ENCODE peak calls at places on chromosomes 12 and 14, in nine cellular contexts. One of them, this sample, is unnamed. For H3K4me1, the result is how much of the 10 kb centered on the place peaks cover.

GRCh38 chr12:104282109-104282508 is 21.4 kb upstream of the EID3 start:
- DNase-seq in stomach: no peak
- DNase-seq in keratinocyte: no peak
- DNase-seq in transverse colon: no peak
- DNase-seq in pancreas: no peak
- DNase-seq in PC-3: peak
- DNase-seq in BE2C: no peak
- DNase-seq in lower lobe of right lung: no peak
- DNase-seq in heart right ventricle: no peak
- DNase-seq in this sample: no peak

GRCh38 chr12:49703647-49704137 is 3.5 kb downstream of the FMNL3 start:
- DNase-seq in stomach: no peak
- DNase-seq in keratinocyte: no peak
- DNase-seq in transverse colon: peak
- DNase-seq in pancreas: no peak
- DNase-seq in PC-3: no peak
- DNase-seq in BE2C: no peak
- DNase-seq in lower lobe of right lung: no peak
- DNase-seq in heart right ventricle: no peak
- DNase-seq in this sample: no peak

GRCh38 chr14:55976619-55977018 is 141.6 kb upstream of the PELI2 start:
- DNase-seq in stomach: no peak
- DNase-seq in keratinocyte: no peak
- DNase-seq in transverse colon: peak
- DNase-seq in pancreas: no peak
- DNase-seq in PC-3: peak
- DNase-seq in BE2C: no peak
- DNase-seq in lower lobe of right lung: no peak
- DNase-seq in heart right ventricle: no peak
- DNase-seq in this sample: no peak

GRCh38 chr14:97687944-97688625 is 890.9 kb downstream of the VRK1 start:
- DNase-seq in stomach: no peak
- DNase-seq in keratinocyte: no peak
- DNase-seq in transverse colon: no peak
- DNase-seq in pancreas: no peak
- DNase-seq in PC-3: no peak
- DNase-seq in BE2C: no peak
- DNase-seq in lower lobe of right lung: no peak
- DNase-seq in heart right ventricle: no peak
- DNase-seq in this sample: no peak

GRCh38 chr12:3534511-3534910 is 43.5 kb downstream of the PRMT8 start:
- DNase-seq in stomach: no peak
- DNase-seq in keratinocyte: no peak
- DNase-seq in transverse colon: no peak
- DNase-seq in pancreas: no peak
- DNase-seq in PC-3: no peak
- DNase-seq in BE2C: no peak
- DNase-seq in lower lobe of right lung: no peak
- DNase-seq in heart right ventricle: no peak
- DNase-seq in this sample: no peak

GRCh38 chr12:104939089-104939488 is 19.0 kb downstream of the SLC41A2 start:
- DNase-seq in stomach: no peak
- DNase-seq in keratinocyte: no peak
- DNase-seq in transverse colon: no peak
- DNase-seq in pancreas: no peak
- DNase-seq in PC-3: no peak
- DNase-seq in BE2C: no peak
- DNase-seq in lower lobe of right lung: no peak
- DNase-seq in heart right ventricle: no peak
- DNase-seq in this sample: no peak

GRCh38 chr12:116130431-116130830 is 147.1 kb downstream of the MED13L start:
- DNase-seq in stomach: no peak
- DNase-seq in keratinocyte: no peak
- DNase-seq in transverse colon: no peak
- DNase-seq in pancreas: no peak
- DNase-seq in PC-3: no peak
- DNase-seq in BE2C: no peak
- DNase-seq in lower lobe of right lung: no peak
- DNase-seq in heart right ventricle: no peak
- DNase-seq in this sample: no peak

GRCh38 chr12:25903603-25904245 is 54.8 kb upstream of the RASSF8 start:
- DNase-seq in stomach: no peak
- DNase-seq in keratinocyte: no peak
- DNase-seq in transverse colon: no peak
- DNase-seq in pancreas: no peak
- DNase-seq in PC-3: no peak
- DNase-seq in BE2C: no peak
- DNase-seq in lower lobe of right lung: no peak
- DNase-seq in heart right ventricle: no peak
- DNase-seq in this sample: no peak

GRCh38 chr14:104993306-104993705 is 7.7 kb downstream of the CLBA1 start:
- DNase-seq in stomach: no peak
- DNase-seq in keratinocyte: no peak
- DNase-seq in transverse colon: no peak
- DNase-seq in pancreas: peak
- DNase-seq in PC-3: no peak
- DNase-seq in BE2C: no peak
- DNase-seq in lower lobe of right lung: no peak
- DNase-seq in heart right ventricle: no peak
- DNase-seq in this sample: no peak

GRCh38 chr14:27484633-27485032 is 886.8 kb upstream of the NOVA1 start:
- DNase-seq in stomach: no peak
- DNase-seq in keratinocyte: no peak
- DNase-seq in transverse colon: no peak
- DNase-seq in pancreas: no peak
- DNase-seq in PC-3: no peak
- DNase-seq in BE2C: no peak
- DNase-seq in lower lobe of right lung: no peak
- DNase-seq in heart right ventricle: no peak
- DNase-seq in this sample: no peak

DNA sequence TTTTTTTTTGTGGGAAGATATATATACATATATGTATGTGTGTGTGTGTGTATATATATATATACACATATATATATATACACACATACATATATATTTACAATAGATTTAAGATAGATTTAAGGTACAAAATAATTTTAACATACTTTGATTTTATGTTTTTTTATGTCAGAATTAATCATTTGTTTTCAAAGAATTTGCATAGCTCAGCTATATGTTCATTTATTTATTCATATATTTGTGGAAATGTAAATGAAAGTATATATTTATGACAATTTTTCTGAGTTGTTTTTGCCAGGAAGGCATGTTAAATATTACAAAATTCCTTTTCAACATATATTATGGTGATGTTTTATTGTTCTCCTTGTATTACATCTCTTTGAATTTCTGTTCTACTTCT is 887.4 kb upstream of the NOVA1 start:
- DNase-seq in stomach: no peak
- DNase-seq in keratinocyte: no peak
- DNase-seq in transverse colon: no peak
- DNase-seq in pancreas: no peak
- DNase-seq in PC-3: no peak
- DNase-seq in BE2C: no peak
- DNase-seq in lower lobe of right lung: no peak
- DNase-seq in heart right ventricle: no peak
- DNase-seq in this sample: no peak
- H3K4me1 ChIP-seq in stomach: under half
- H3K4me1 ChIP-seq in keratinocyte: under half
- H3K4me1 ChIP-seq in transverse colon: under half
- H3K4me1 ChIP-seq in pancreas: under half
- H3K4me1 ChIP-seq in PC-3: under half
- H3K4me1 ChIP-seq in BE2C: under half
- H3K4me1 ChIP-seq in lower lobe of right lung: under half
- H3K4me1 ChIP-seq in heart right ventricle: under half
- H3K4me1 ChIP-seq in this sample: under half

GRCh38 chr14:93183596-93184317 is 940 bp downstream of the MOAP1 start:
- DNase-seq in stomach: no peak
- DNase-seq in keratinocyte: no peak
- DNase-seq in transverse colon: peak
- DNase-seq in pancreas: no peak
- DNase-seq in PC-3: no peak
- DNase-seq in BE2C: no peak
- DNase-seq in lower lobe of right lung: no peak
- DNase-seq in heart right ventricle: no peak
- DNase-seq in this sample: no peak

GRCh38 chr14:93186961-93187360 is 1.8 kb downstream of the LYSET start:
- DNase-seq in stomach: no peak
- DNase-seq in keratinocyte: no peak
- DNase-seq in transverse colon: no peak
- DNase-seq in pancreas: no peak
- DNase-seq in PC-3: no peak
- DNase-seq in BE2C: no peak
- DNase-seq in lower lobe of right lung: no peak
- DNase-seq in heart right ventricle: no peak
- DNase-seq in this sample: no peak

GRCh38 chr14:93185333-93185688 is 194 bp downstream of the LYSET start:
- DNase-seq in stomach: no peak
- DNase-seq in keratinocyte: no peak
- DNase-seq in transverse colon: no peak
- DNase-seq in pancreas: no peak
- DNase-seq in PC-3: peak
- DNase-seq in BE2C: no peak
- DNase-seq in lower lobe of right lung: no peak
- DNase-seq in heart right ventricle: no peak
- DNase-seq in this sample: no peak

GRCh38 chr14:93186461-93186860 is 1.3 kb downstream of the LYSET start:
- DNase-seq in stomach: no peak
- DNase-seq in keratinocyte: no peak
- DNase-seq in transverse colon: no peak
- DNase-seq in pancreas: no peak
- DNase-seq in PC-3: no peak
- DNase-seq in BE2C: no peak
- DNase-seq in lower lobe of right lung: no peak
- DNase-seq in heart right ventricle: no peak
- DNase-seq in this sample: no peak

DNA sequence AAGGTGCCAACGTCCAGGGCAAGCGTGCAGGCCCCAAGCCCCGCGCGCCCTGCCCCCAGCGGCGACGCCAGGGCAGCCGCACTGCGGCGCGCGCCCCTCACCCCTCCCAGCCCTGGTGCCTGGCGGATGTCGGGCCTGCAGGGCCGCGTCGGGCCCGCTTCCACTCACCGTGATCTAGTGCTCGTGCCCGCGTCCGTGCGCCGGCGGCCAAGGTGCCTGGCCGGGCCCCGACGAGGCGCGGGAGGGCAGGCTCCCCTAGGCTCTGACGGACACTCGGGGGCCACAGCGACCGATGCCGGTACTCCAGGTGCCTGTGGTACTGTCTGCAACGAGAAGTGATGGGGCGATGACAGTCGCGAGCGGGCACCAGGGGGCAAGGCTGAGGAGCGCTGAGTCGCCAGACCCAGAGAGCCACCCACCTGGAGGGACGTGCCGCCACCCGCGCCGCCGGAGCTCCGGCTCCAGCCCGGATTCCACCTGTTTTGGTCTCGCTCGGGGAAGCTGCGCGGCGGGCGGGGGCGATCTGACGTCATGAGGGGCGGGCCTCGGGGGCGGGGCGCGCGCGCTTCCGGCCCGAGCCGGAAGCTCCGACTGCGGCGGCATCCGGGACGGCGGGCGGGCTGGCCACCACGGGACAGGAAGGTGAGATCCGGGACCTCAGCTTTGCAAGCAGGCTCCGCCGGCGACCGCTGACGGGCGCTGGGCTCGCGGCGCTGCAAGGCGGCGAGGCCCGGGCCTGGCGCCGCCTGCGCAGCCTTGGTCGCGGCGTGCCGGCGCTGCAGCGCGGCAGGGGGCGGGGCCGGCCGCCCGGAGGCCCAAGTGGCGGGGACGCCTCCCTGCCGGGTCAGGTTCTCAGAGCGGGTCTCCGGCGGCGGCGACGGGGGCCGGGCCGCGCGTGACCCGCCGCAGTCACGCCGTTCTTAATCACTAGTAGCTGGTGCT is at the start of the genes LYSET and MOAP1:
- DNase-seq in stomach: peak
- DNase-seq in keratinocyte: no peak
- DNase-seq in transverse colon: peak
- DNase-seq in pancreas: peak
- DNase-seq in PC-3: peak
- DNase-seq in BE2C: peak
- DNase-seq in lower lobe of right lung: peak
- DNase-seq in heart right ventricle: peak
- DNase-seq in this sample: peak
- TF ChIP-seq CTCF in stomach: no peak
- TF ChIP-seq CTCF in keratinocyte: no peak
- TF ChIP-seq CTCF in transverse colon: no peak
- TF ChIP-seq CTCF in pancreas: no peak
- TF ChIP-seq CTCF in PC-3: no peak
- TF ChIP-seq CTCF in BE2C: peak
- TF ChIP-seq CTCF in lower lobe of right lung: peak
- TF ChIP-seq CTCF in heart right ventricle: no peak
- TF ChIP-seq CTCF in this sample: no peak

GRCh38 chr14:34461334-34462131 is 507 bp downstream of the SPTSSA start:
- DNase-seq in stomach: peak
- DNase-seq in keratinocyte: no peak
- DNase-seq in transverse colon: peak
- DNase-seq in pancreas: peak
- DNase-seq in PC-3: peak
- DNase-seq in BE2C: peak
- DNase-seq in lower lobe of right lung: peak
- DNase-seq in heart right ventricle: peak
- DNase-seq in this sample: peak
- H3K4me1 ChIP-seq in stomach: under half
- H3K4me1 ChIP-seq in keratinocyte: under half
- H3K4me1 ChIP-seq in transverse colon: under half
- H3K4me1 ChIP-seq in pancreas: under half
- H3K4me1 ChIP-seq in PC-3: under half
- H3K4me1 ChIP-seq in BE2C: under half
- H3K4me1 ChIP-seq in lower lobe of right lung: under half
- H3K4me1 ChIP-seq in heart right ventricle: under half
- H3K4me1 ChIP-seq in this sample: under half

GRCh38 chr14:23481362-23481970 is 12.0 kb downstream of the NGDN start:
- DNase-seq in stomach: no peak
- DNase-seq in keratinocyte: no peak
- DNase-seq in transverse colon: no peak
- DNase-seq in pancreas: no peak
- DNase-seq in PC-3: peak
- DNase-seq in BE2C: no peak
- DNase-seq in lower lobe of right lung: no peak
- DNase-seq in heart right ventricle: no peak
- DNase-seq in this sample: no peak

GRCh38 chr14:23481992-23482813 is 12.7 kb downstream of the NGDN start:
- DNase-seq in stomach: no peak
- DNase-seq in keratinocyte: no peak
- DNase-seq in transverse colon: no peak
- DNase-seq in pancreas: no peak
- DNase-seq in PC-3: no peak
- DNase-seq in BE2C: peak
- DNase-seq in lower lobe of right lung: no peak
- DNase-seq in heart right ventricle: no peak
- DNase-seq in this sample: no peak

GRCh38 chr14:23485311-23485710 is 15.8 kb downstream of the NGDN start:
- DNase-seq in stomach: no peak
- DNase-seq in keratinocyte: no peak
- DNase-seq in transverse colon: no peak
- DNase-seq in pancreas: no peak
- DNase-seq in PC-3: no peak
- DNase-seq in BE2C: no peak
- DNase-seq in lower lobe of right lung: no peak
- DNase-seq in heart right ventricle: no peak
- DNase-seq in this sample: no peak

GRCh38 chr14:23482814-23483128 is 13.3 kb downstream of the NGDN start:
- DNase-seq in stomach: no peak
- DNase-seq in keratinocyte: no peak
- DNase-seq in transverse colon: no peak
- DNase-seq in pancreas: no peak
- DNase-seq in PC-3: no peak
- DNase-seq in BE2C: no peak
- DNase-seq in lower lobe of right lung: no peak
- DNase-seq in heart right ventricle: no peak
- DNase-seq in this sample: no peak

GRCh38 chr14:23483216-23483854 is 13.8 kb downstream of the NGDN start:
- DNase-seq in stomach: no peak
- DNase-seq in keratinocyte: no peak
- DNase-seq in transverse colon: no peak
- DNase-seq in pancreas: no peak
- DNase-seq in PC-3: peak
- DNase-seq in BE2C: peak
- DNase-seq in lower lobe of right lung: no peak
- DNase-seq in heart right ventricle: no peak
- DNase-seq in this sample: no peak
- TF ChIP-seq CTCF in stomach: no peak
- TF ChIP-seq CTCF in keratinocyte: peak
- TF ChIP-seq CTCF in transverse colon: no peak
- TF ChIP-seq CTCF in pancreas: no peak
- TF ChIP-seq CTCF in PC-3: peak
- TF ChIP-seq CTCF in BE2C: peak
- TF ChIP-seq CTCF in lower lobe of right lung: no peak
- TF ChIP-seq CTCF in heart right ventricle: peak
- TF ChIP-seq CTCF in this sample: no peak